ENCODE peak calls at places on chromosomes 3 and 15, in eight cellular contexts. A is progenitor cell of endocrine pancreas, U is left kidney, T is iris pigment epithelial cell, P is EH, M is fibroblast of lung, O is sciatic nerve, E is WTC11. X is an unnamed sample.

GRCh38 chr3:137761563-137762503 is 2.3 kb upstream of the SOX14 start:
- DNase-seq in A (no peak), U (peak), T (no peak), P (no peak), M (no peak), O (no peak), E (peak), X (no peak)

GRCh38 chr15:49094923-49095322 is 48.7 kb upstream of the SECISBP2L start:
- DNase-seq in A (no peak), U (no peak), T (no peak), P (no peak), M (peak), O (no peak), E (no peak), X (no peak)

GRCh38 chr3:56304069-56304468 is 164.2 kb downstream of the ERC2 start:
- DNase-seq in A (no peak), U (no peak), T (no peak), P (no peak), M (no peak), O (no peak), E (no peak), X (no peak)

GRCh38 chr3:196081834-196082470 is at the start of gene TFRC:
- DNase-seq in A (peak), U (peak), T (peak), P (peak), M (peak), O (peak), E (peak), X (peak)

GRCh38 chr3:132368962-132369361 is 48.3 kb upstream of the DNAJC13 start:
- DNase-seq in A (no peak), U (no peak), T (no peak), P (no peak), M (no peak), O (no peak), E (no peak), X (peak)

GRCh38 chr3:112561085-112561692 is 573 bp downstream of the ATG3 start:
- DNase-seq in A (peak), U (peak), T (peak), P (peak), M (peak), O (peak), E (peak), X (peak)

GRCh38 chr3:14424711-14425573 is 22.5 kb downstream of the SLC6A6 start:
- DNase-seq in A (no peak), U (peak), T (peak), P (peak), M (peak), O (no peak), E (no peak), X (peak)

GRCh38 chr15:33215941-33216872 is 21.7 kb upstream of the FMN1 start:
- DNase-seq in A (no peak), U (peak), T (peak), P (peak), M (no peak), O (no peak), E (no peak), X (peak)

GRCh38 chr3:152267831-152268500 is 763 bp upstream of the MBNL1 start:
- DNase-seq in A (no peak), U (peak), T (no peak), P (peak), M (peak), O (no peak), E (no peak), X (no peak)

GRCh38 chr3:33717616-33717865 is 513 bp downstream of the CLASP2 start:
- DNase-seq in A (peak), U (peak), T (no peak), P (peak), M (no peak), O (peak), E (peak), X (peak)

GRCh38 chr3:11434017-11434526 is 161.9 kb downstream of the ATG7 start:
- DNase-seq in A (no peak), U (peak), T (peak), P (peak), M (peak), O (peak), E (no peak), X (peak)

GRCh38 chr15:64813075-64813474 is 12.4 kb downstream of the PIF1 start:
- DNase-seq in A (no peak), U (peak), T (peak), P (peak), M (peak), O (no peak), E (no peak), X (peak)

X was measured in foreskin fibroblast.